ENCODE peak calls at places on chromosomes 4 and X, in four cellular contexts. L, F, K and B are unnamed samples. For H3K27me3, the result is how much of the 10 kb centered on the place peaks cover.

GRCh38 chr4:8127051-8127798 is 31.4 kb downstream of the ABLIM2 start:
- DNase-seq in F (no peak), K (no peak), L (no peak), B (no peak)

GRCh38 chr4:38669233-38669632 is 5.2 kb downstream of the KLF3 start:
- DNase-seq in L (peak), K (no peak), F (peak), B (peak)

GRCh38 chr4:26032572-26033320 is 118.7 kb downstream of the SMIM20 start:
- DNase-seq in K (no peak), F (no peak), L (peak), B (no peak)

GRCh38 chrX:64571011-64571410 is 175.8 kb upstream of the MTMR8 start:
- DNase-seq in F (no peak), K (no peak), L (no peak), B (no peak)

GRCh38 chr4:85968945-85969830 is 390.7 kb downstream of the MAPK10 start:
- DNase-seq in L (peak), F (peak), K (peak), B (peak)

GRCh38 chr4:46999584-46999983 is 6.2 kb upstream of the GABRA4 start:
- DNase-seq in K (no peak), L (peak), F (no peak), B (no peak)

GRCh38 chr4:145815027-145815612 is 123.5 kb downstream of the ZNF827 start:
- DNase-seq in F (no peak), K (no peak), L (no peak), B (no peak)

GRCh38 chr4:7658297-7659204 is 223.8 kb upstream of the PSAPL1 start:
- DNase-seq in K (no peak), L (no peak), F (no peak), B (peak)

GRCh38 chr4:8762356-8762755 is 109.3 kb downstream of the HMX1 start:
- DNase-seq in L (no peak), F (no peak), K (no peak), B (no peak)

GRCh38 chr4:158315706-158316105 is 105.4 kb downstream of the TMEM144 start:
- DNase-seq in K (no peak), L (peak), F (peak), B (no peak)

GRCh38 chr4:134807231-134807745 is 605.7 kb upstream of the PABPC4L start:
- DNase-seq in F (peak), L (no peak), K (no peak), B (no peak)

GRCh38 chr4:8267077-8267476 is 2.5 kb upstream of the HTRA3 start:
- DNase-seq in L (peak), F (peak), K (peak), B (peak)

GRCh38 chr4:72283357-72283756 is 251.6 kb downstream of the NPFFR2 start:
- DNase-seq in L (no peak), F (no peak), K (no peak), B (no peak)

GRCh38 chr4:20428410-20429160 is 176.9 kb downstream of the SLIT2 start:
- DNase-seq in K (no peak), F (no peak), L (peak), B (peak)

GRCh38 chr4:151930372-151930771 is 169.6 kb upstream of the GATB start:
- DNase-seq in K (no peak), L (no peak), F (no peak), B (no peak)

GRCh38 chr4:118849867-118850812 is 14.2 kb upstream of the SEC24D start:
- DNase-seq in L (peak), F (peak), K (no peak), B (peak)

GRCh38 chr4:95466791-95467190 is 82.0 kb downstream of the UNC5C start:
- DNase-seq in L (no peak), K (no peak), F (no peak), B (no peak)

GRCh38 chr4:76279462-76279861 is 27.1 kb upstream of the STBD1 start:
- DNase-seq in F (no peak), L (no peak), K (no peak), B (no peak)

DNA sequence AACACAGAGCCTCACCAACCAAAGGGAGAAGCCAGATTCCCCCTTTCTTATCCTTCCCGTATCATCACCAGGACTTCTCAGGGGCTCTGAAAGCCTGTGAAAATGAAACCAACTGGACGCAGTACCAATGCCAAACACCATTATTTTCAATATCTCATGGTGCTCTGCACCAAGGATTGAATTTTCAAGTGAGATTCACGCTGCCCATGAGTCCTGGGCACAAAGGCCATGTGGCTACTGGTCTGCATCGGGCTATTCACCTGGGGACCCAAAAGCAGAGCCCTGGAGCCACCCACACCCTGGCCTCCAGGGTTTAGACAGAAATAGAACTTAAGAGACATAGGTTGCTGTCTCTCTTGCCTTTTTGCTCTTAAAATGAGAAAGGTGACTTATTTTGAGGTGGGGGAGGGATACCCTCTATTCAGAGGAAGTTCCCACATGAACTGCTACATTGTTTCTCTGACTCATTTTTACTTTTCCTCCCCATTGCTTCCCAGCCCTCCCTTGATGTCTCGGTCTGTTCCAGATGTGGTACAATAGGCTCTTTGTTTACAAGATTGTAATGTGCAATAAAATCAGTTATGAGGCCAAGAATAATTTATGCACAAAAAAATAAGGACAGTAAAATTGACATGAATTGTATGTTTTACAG is 55.4 kb downstream of the MAML3 start:
- DNase-seq in K (no peak), L (peak), F (peak), B (peak)
- H3K9ac ChIP-seq in K (no peak), L (peak), F (peak), B (peak)

GRCh38 chrX:38220024-38220935 is at the start of gene SRPX:
- DNase-seq in F (peak), K (peak), L (peak), B (no peak)
- H3K27me3 ChIP-seq in F (under half), K (under half), L (under half), B (under half)

GRCh38 chr4:67699603-67700002 is 1.4 kb downstream of the UBA6 start:
- DNase-seq in L (no peak), F (no peak), K (no peak), B (no peak)
- H3K9ac ChIP-seq in L (peak), F (peak), K (peak), B (peak)

GRCh38 chrX:40012039-40012799 is 85.5 kb downstream of the BCOR start:
- DNase-seq in L (peak), K (no peak), F (peak), B (no peak)
- H3K27me3 ChIP-seq in L (under half), K (under half), F (under half), B (under half)

DNA sequence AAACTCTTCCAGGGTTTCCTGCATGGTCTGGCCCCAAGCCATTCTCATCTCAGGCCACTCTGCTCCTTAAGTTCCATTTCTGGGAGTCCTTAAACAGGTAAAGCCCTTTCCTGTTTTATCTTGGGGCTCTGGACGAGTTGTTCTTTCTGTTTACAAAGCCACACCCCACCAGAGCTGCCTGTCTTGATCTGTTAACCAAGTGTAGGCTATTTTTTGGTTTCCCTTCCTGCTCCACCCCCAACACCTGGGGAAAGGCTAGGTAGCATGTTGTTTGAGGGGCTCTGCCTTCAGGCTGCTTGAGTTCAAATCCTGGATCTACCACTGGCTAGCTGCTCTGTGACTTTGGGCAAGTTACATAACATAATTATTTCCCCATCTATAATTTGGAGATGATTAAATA is 40.0 kb downstream of the ERVMER34-1 start:
- DNase-seq in K (no peak), L (no peak), F (no peak), B (no peak)
- H3K9ac ChIP-seq in K (peak), L (no peak), F (no peak), B (peak)

DNA sequence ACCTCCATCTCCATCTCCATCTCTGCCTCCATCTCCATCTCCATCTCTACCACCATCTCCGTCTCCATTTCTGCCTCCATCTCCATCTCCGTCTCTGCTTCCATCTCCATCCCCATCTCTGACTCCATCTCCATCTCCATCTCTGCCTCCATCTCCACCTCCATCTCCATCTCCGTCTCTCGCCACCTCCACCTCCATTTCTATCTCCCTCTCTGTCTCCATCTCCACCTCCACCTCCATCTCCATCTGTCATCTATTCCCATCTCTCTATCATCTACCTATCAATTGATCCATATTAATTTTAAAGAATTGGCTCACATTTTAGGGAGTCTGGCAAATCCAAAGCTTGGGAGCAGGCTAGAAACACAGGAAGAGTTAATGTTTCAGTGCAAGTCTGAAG is 39.6 kb upstream of the CHRNA9 start:
- DNase-seq in L (no peak), K (no peak), F (no peak), B (no peak)
- H3K27me3 ChIP-seq in L (under half), K (under half), F (under half), B (under half)

GRCh38 chr4:23881052-23881501 is 8.8 kb downstream of the PPARGC1A start:
- DNase-seq in L (no peak), K (no peak), F (no peak), B (no peak)
- H3K9ac ChIP-seq in L (no peak), K (no peak), F (no peak), B (no peak)

DNA sequence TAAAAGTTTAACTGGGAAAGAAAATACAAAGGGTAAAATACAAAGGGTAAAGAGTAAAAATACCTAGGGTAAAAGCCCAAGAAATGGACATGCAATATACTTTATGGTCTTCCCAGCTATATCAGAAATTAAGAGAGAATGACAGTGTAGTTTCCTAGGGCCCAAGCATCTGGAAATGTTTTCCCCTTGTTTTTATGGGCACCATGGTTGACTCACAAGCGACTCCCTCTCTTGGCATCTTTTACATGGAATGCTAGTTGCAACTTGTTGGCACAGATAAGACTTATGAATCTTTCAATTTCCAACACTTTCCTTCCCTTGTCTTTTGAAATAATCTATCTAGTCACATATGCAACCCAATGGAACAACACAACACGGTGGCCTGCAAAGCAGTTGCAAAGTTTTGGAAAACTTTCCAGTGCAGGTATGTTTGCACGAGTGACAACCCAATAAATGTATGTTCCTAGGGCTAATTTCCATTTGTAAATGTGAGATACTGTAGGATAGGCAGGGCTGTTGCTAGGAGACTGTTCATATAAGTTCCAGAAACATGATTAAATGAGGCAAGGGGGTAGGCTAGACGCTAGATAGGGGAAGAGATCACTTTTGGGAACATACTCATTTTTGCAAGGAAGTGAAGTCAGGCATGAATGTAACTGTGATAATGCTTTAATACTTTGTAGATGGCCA is 36.4 kb upstream of the CWH43 start:
- DNase-seq in K (no peak), L (peak), F (no peak), B (no peak)
- H3K27me3 ChIP-seq in K (under half), L (under half), F (under half), B (under half)

GRCh38 chrX:132206259-132206658 is 13.0 kb downstream of the RAP2C start:
- DNase-seq in K (no peak), F (peak), L (no peak), B (no peak)

GRCh38 chrX:132207996-132208395 is 11.3 kb downstream of the RAP2C start:
- DNase-seq in F (no peak), K (no peak), L (no peak), B (no peak)

GRCh38 chrX:132204629-132205028 is 14.6 kb downstream of the RAP2C start:
- DNase-seq in F (no peak), K (no peak), L (no peak), B (no peak)

GRCh38 chrX:132208422-132208821 is 10.8 kb downstream of the RAP2C start:
- DNase-seq in K (no peak), F (no peak), L (no peak), B (no peak)

DNA sequence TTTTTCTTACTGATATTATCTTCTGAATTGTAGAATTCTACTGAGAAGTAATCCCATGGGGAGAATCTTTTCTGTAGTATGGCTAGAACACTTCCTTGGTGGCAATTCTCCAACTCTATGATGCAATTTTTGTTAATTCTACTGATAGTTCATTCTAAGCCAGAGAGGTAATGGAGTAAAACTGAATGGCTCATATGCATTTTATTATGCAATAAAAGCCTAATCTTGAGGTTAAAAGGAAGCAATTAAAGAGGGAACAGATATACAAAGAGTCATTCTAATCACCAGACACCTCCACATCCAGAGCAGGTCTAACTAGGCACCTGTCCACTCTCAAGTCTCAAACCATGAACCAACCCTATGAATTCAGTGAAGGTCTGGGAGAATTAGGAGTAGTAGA is 9.7 kb downstream of the RAP2C start:
- DNase-seq in K (no peak), F (no peak), L (peak), B (no peak)
- H3K9ac ChIP-seq in K (no peak), F (no peak), L (no peak), B (no peak)